ENCODE peak calls at places on chromosomes 6 and 20, in nine cellular contexts. Y, J, I, R, B, S, K, G and X are unnamed samples.
A peak's percentile ranks its signal among the peaks of the same experiment; 100 is the strongest.

GRCh38 chr20:45946149-45946970 is 11.9 kb downstream of the PCIF1 start:
- DNase-seq in Y (no peak), J (no peak), I (peak; percentile 66), R (no peak), B (no peak), S (no peak), K (peak; percentile 74), G (peak; percentile 25), X (no peak)

GRCh38 chr6:41813469-41813868 is 26.0 kb downstream of the TOMM6 start:
- DNase-seq in Y (no peak), J (no peak), I (no peak), R (no peak), B (no peak), S (no peak), K (no peak), G (no peak), X (no peak)

GRCh38 chr20:56826971-56827645 is 198.0 kb downstream of the TFAP2C start:
- DNase-seq in Y (no peak), J (no peak), I (peak; percentile 71), R (no peak), B (no peak), S (no peak), K (peak; percentile 64), G (no peak), X (no peak)

GRCh38 chr6:113529191-113529590 is 328.0 kb upstream of the MARCKS start:
- DNase-seq in Y (no peak), J (no peak), I (no peak), R (no peak), B (no peak), S (no peak), K (peak; percentile 14), G (no peak), X (no peak)

GRCh38 chr20:46083101-46083500 is 6.7 kb downstream of the NCOA5 start:
- DNase-seq in Y (no peak), J (no peak), I (peak; percentile 31), R (no peak), B (no peak), S (no peak), K (no peak), G (no peak), X (no peak)

GRCh38 chr20:51930775-51931174 is 128.5 kb upstream of the SALL4 start:
- DNase-seq in Y (no peak), J (no peak), I (peak; percentile 81), R (no peak), B (no peak), S (peak; percentile 28), K (peak; percentile 82), G (no peak), X (peak; percentile 50)

GRCh38 chr20:15991279-15991678 is 582.0 kb downstream of the KIF16B start:
- DNase-seq in Y (no peak), J (no peak), I (no peak), R (no peak), B (no peak), S (no peak), K (no peak), G (no peak), X (no peak)

GRCh38 chr6:139627091-139627490 is 252.6 kb upstream of the CITED2 start:
- DNase-seq in Y (no peak), J (no peak), I (no peak), R (no peak), B (no peak), S (no peak), K (no peak), G (no peak), X (no peak)

GRCh38 chr6:5078121-5078695 is 6.9 kb upstream of the PPP1R3G start:
- DNase-seq in Y (no peak), J (no peak), I (no peak), R (peak; percentile 16), B (no peak), S (peak; percentile 35), K (peak; percentile 19), G (no peak), X (no peak)

GRCh38 chr6:111842271-111842822 is 30.9 kb downstream of the FYN start:
- DNase-seq in Y (no peak), J (no peak), I (no peak), R (no peak), B (no peak), S (no peak), K (no peak), G (no peak), X (no peak)

GRCh38 chr6:72946766-72947165 is 278.5 kb downstream of the KHDC1L start:
- DNase-seq in Y (no peak), J (no peak), I (peak; percentile 85), R (no peak), B (no peak), S (no peak), K (peak; percentile 49), G (no peak), X (no peak)

GRCh38 chr20:31968299-31969126 is 562 bp downstream of the XKR7 start:
- DNase-seq in Y (no peak), J (peak; percentile 68), I (peak; percentile 76), R (peak; percentile 74), B (no peak), S (peak; percentile 93), K (peak; percentile 51), G (peak; percentile 76), X (no peak)

GRCh38 chr20:47137231-47137865 is 219.2 kb downstream of the ZMYND8 start:
- DNase-seq in Y (no peak), J (no peak), I (no peak), R (no peak), B (no peak), S (no peak), K (no peak), G (no peak), X (no peak)

GRCh38 chr6:170057034-170057734 is 233.7 kb downstream of the DLL1 start:
- DNase-seq in Y (no peak), J (no peak), I (no peak), R (no peak), B (no peak), S (no peak), K (no peak), G (no peak), X (no peak)

GRCh38 chr20:23397961-23398360 is 23.3 kb downstream of the NAPB start:
- DNase-seq in Y (no peak), J (no peak), I (peak; percentile 76), R (peak; percentile 43), B (no peak), S (no peak), K (no peak), G (no peak), X (no peak)

GRCh38 chr6:25816252-25816651 is 15.6 kb downstream of the SLC17A1 start:
- DNase-seq in Y (no peak), J (no peak), I (no peak), R (no peak), B (no peak), S (no peak), K (no peak), G (no peak), X (no peak)

GRCh38 chr20:44495802-44496481 is 20.3 kb downstream of the TTPAL start:
- DNase-seq in Y (no peak), J (no peak), I (peak; percentile 98), R (peak; percentile 26), B (peak; percentile 37), S (no peak), K (peak; percentile 95), G (no peak), X (peak; percentile 97)

GRCh38 chr20:48850681-48851299 is 23.0 kb upstream of the PREX1 start:
- DNase-seq in Y (peak; percentile 88), J (no peak), I (no peak), R (no peak), B (no peak), S (no peak), K (no peak), G (no peak), X (no peak)